ENCODE peak calls at places on chromosomes 6 and 20, in nine cellular contexts. C, O, P, Z, N, X, K, U and B are unnamed samples. For H3K9me3, the result is how much of the 10 kb centered on the place peaks cover.

GRCh38 chr6:96995903-96996302 is 71.4 kb downstream of the KLHL32 start:
- DNase-seq in C (no peak), O (no peak), P (no peak), Z (no peak), N (no peak), X (no peak), K (no peak), U (no peak), B (no peak)

GRCh38 chr6:101489456-101489855 is 95.9 kb downstream of the GRIK2 start:
- DNase-seq in C (no peak), O (no peak), P (no peak), Z (peak), N (no peak), X (no peak), K (no peak), U (no peak), B (no peak)

GRCh38 chr6:53179961-53180651 is 31.5 kb upstream of the GCM1 start:
- DNase-seq in C (peak), O (peak), P (peak), Z (peak), N (peak), X (peak), K (no peak), U (peak), B (no peak)

GRCh38 chr20:64164123-64164836 is at the start of gene MYT1:
- DNase-seq in C (no peak), O (no peak), P (no peak), Z (no peak), N (no peak), X (no peak), K (no peak), U (no peak), B (no peak)

GRCh38 chr6:159023893-159024292 is 20.9 kb downstream of the TAGAP start:
- DNase-seq in C (no peak), O (no peak), P (no peak), Z (no peak), N (no peak), X (no peak), K (no peak), U (no peak), B (no peak)

GRCh38 chr20:50982372-50982771 is 23.8 kb downstream of the MOCS3 start:
- DNase-seq in C (no peak), O (no peak), P (no peak), Z (peak), N (no peak), X (no peak), K (no peak), U (peak), B (peak)

GRCh38 chr20:60046011-60046413 is 87.8 kb downstream of the CDH26 start:
- DNase-seq in C (no peak), O (no peak), P (no peak), Z (no peak), N (no peak), X (no peak), K (no peak), U (no peak), B (no peak)

GRCh38 chr20:37319120-37319717 is 26.7 kb upstream of the SRC start:
- DNase-seq in C (no peak), O (no peak), P (no peak), Z (no peak), N (no peak), X (peak), K (peak), U (no peak), B (no peak)

GRCh38 chr6:82875573-82876185 is 190.0 kb downstream of the UBE3D start:
- DNase-seq in C (no peak), O (no peak), P (no peak), Z (peak), N (no peak), X (no peak), K (no peak), U (no peak), B (no peak)

GRCh38 chr20:46331612-46332361 is 23.5 kb upstream of the CDH22 start:
- DNase-seq in C (no peak), O (no peak), P (no peak), Z (no peak), N (no peak), X (no peak), K (no peak), U (peak), B (no peak)

GRCh38 chr20:10622657-10623418 is 51.0 kb downstream of the JAG1 start:
- DNase-seq in C (no peak), O (peak), P (no peak), Z (peak), N (no peak), X (peak), K (no peak), U (no peak), B (no peak)

GRCh38 chr6:107026965-107027364 is 1.0 kb upstream of the MTRES1 start:
- DNase-seq in C (no peak), O (no peak), P (no peak), Z (no peak), N (no peak), X (no peak), K (no peak), U (no peak), B (no peak)

GRCh38 chr6:106510090-106510970 is 119.0 kb downstream of the RTN4IP1 start:
- DNase-seq in C (peak), O (peak), P (peak), Z (peak), N (peak), X (peak), K (peak), U (peak), B (peak)

GRCh38 chr6:111874030-111874425 is 776 bp upstream of the FYN start:
- DNase-seq in C (peak), O (no peak), P (no peak), Z (peak), N (no peak), X (no peak), K (no peak), U (peak), B (no peak)

GRCh38 chr6:37988131-37988530 is 168.6 kb downstream of the ZFAND3 start:
- DNase-seq in C (no peak), O (no peak), P (no peak), Z (peak), N (no peak), X (no peak), K (no peak), U (no peak), B (no peak)

GRCh38 chr6:43698584-43699349 is 11.2 kb upstream of the MRPS18A start:
- DNase-seq in C (no peak), O (peak), P (no peak), Z (peak), N (no peak), X (no peak), K (peak), U (no peak), B (no peak)

GRCh38 chr6:149306967-149307366 is 10.5 kb upstream of the TAB2 start:
- DNase-seq in C (no peak), O (no peak), P (no peak), Z (peak), N (no peak), X (no peak), K (no peak), U (no peak), B (no peak)

GRCh38 chr6:149890629-149891045 is 7.3 kb downstream of the RAET1E start:
- DNase-seq in C (no peak), O (no peak), P (no peak), Z (no peak), N (no peak), X (no peak), K (no peak), U (no peak), B (no peak)

GRCh38 chr20:62362991-62363919 is 3.9 kb downstream of the LAMA5 start:
- DNase-seq in C (no peak), O (peak), P (no peak), Z (no peak), N (peak), X (peak), K (peak), U (peak), B (no peak)

GRCh38 chr6:140341272-140341671 is 966.8 kb upstream of the CITED2 start:
- DNase-seq in C (no peak), O (no peak), P (no peak), Z (no peak), N (no peak), X (no peak), K (no peak), U (no peak), B (no peak)

GRCh38 chr6:52595000-52595795 is 18.3 kb upstream of the TRAM2 start:
- DNase-seq in C (no peak), O (peak), P (peak), Z (peak), N (no peak), X (peak), K (peak), U (peak), B (no peak)

GRCh38 chr6:169724554-169725269 is 412 bp upstream of the PHF10 start:
- DNase-seq in C (peak), O (peak), P (peak), Z (no peak), N (peak), X (peak), K (no peak), U (peak), B (peak)
- TF ChIP-seq CTCF in C (no peak), O (no peak), P (no peak), Z (no peak), N (no peak), X (no peak), K (no peak), U (no peak), B (no peak)

GRCh38 chr6:144725731-144726522 is 440.8 kb downstream of the UTRN start:
- DNase-seq in C (peak), O (peak), P (no peak), Z (no peak), N (no peak), X (no peak), K (no peak), U (no peak), B (peak)
- H3K9me3 ChIP-seq in C (under half), O (under half), P (under half), Z (under half), N (under half), X (under half), K (under half), U (under half), B (under half)

DNA sequence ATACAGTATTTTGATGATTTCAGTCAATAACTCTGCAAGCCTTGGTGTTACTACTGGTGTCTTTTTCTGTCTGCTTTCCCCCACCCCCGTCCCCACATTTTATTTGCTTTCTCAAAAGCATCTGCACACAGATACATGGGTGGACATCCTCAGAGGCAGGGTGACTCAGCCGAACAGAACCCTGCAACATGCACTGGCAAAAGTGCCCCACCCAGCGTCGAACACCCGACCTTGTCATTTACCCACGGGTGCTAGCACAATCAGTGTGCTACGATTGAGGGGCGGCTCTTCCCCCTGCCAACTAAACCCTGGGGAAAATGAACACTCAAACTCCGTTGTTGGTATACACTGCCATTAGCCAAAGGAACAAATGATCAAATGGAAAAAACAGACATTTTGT is 115.9 kb upstream of the NAA20 start:
- DNase-seq in C (no peak), O (no peak), P (no peak), Z (no peak), N (no peak), X (no peak), K (no peak), U (no peak), B (no peak)
- TF ChIP-seq CTCF in C (no peak), O (no peak), P (no peak), Z (no peak), N (no peak), X (no peak), K (no peak), U (no peak), B (no peak)

GRCh38 chr6:19408331-19408730 is 428.8 kb upstream of the ID4 start:
- DNase-seq in C (no peak), O (no peak), P (no peak), Z (peak), N (no peak), X (no peak), K (no peak), U (no peak), B (no peak)
- H3K9me3 ChIP-seq in C (under half), O (under half), P (under half), Z (under half), N (under half), X (under half), K (under half), U (under half), B (under half)

GRCh38 chr6:35948725-35949124 is 27.8 kb upstream of the SRPK1 start:
- DNase-seq in C (no peak), O (no peak), P (no peak), Z (peak), N (no peak), X (no peak), K (peak), U (no peak), B (peak)
- TF ChIP-seq CTCF in C (peak), O (no peak), P (no peak), Z (peak), N (peak), X (no peak), K (peak), U (no peak), B (peak)

GRCh38 chr6:167303660-167304625 is 12.8 kb downstream of the UNC93A start:
- DNase-seq in C (no peak), O (no peak), P (no peak), Z (no peak), N (no peak), X (no peak), K (no peak), U (no peak), B (no peak)
- H3K9me3 ChIP-seq in C (under half), O (under half), P (under half), Z (under half), N (under half), X (under half), K (under half), U (under half), B (under half)

DNA sequence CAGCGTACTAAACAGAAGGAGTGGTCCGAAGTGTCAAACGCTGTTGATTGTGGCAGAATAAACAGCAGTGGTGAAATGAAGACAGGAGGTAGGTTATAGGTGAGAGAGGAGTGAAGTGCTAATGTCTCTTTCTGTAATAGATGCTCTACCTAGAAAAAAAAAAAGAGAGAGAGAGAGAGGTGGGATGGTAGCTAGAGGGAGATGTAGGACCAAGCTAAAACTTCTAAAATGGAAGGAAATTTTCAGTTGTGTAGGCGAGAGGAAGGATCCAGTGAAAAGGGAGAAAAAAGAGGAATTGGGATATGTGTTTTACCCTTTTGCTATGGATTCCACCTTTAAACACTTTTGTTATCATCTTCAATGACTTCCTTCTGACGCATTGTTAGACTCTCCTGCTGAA is 126.5 kb upstream of the BMP2 start:
- DNase-seq in C (no peak), O (no peak), P (no peak), Z (no peak), N (no peak), X (no peak), K (no peak), U (no peak), B (no peak)
- TF ChIP-seq CTCF in C (no peak), O (no peak), P (no peak), Z (no peak), N (peak), X (no peak), K (no peak), U (no peak), B (no peak)